ENCODE peak calls at places on chromosomes 11 and 22, in eight cellular contexts. R, U, C, Z, B, E, X and Y are unnamed samples.
A peak's percentile ranks its signal among the peaks of the same experiment; 100 is the strongest.

GRCh38 chr22:49365910-49366309 is 461.8 kb downstream of the BRD1 start:
- DNase-seq in R (no peak), U (no peak), C (no peak), Z (no peak), B (no peak), E (no peak), X (no peak), Y (no peak)

GRCh38 chr11:1131033-1131911 is 26.5 kb upstream of the MUC5AC start:
- DNase-seq in R (no peak), U (no peak), C (no peak), Z (no peak), B (no peak), E (no peak), X (no peak), Y (no peak)

GRCh38 chr11:63673579-63673978 is 2.4 kb upstream of the ATL3 start:
- DNase-seq in R (no peak), U (peak; percentile 47), C (no peak), Z (no peak), B (no peak), E (no peak), X (no peak), Y (no peak)

GRCh38 chr11:131579932-131580387 is 209.5 kb downstream of the NTM start:
- DNase-seq in R (no peak), U (peak; percentile 30), C (no peak), Z (no peak), B (no peak), E (peak; percentile 43), X (no peak), Y (no peak)

GRCh38 chr11:62611705-62612365 is 740 bp downstream of the EML3 start:
- DNase-seq in R (peak; percentile 35), U (peak; percentile 52), C (peak; percentile 59), Z (peak; percentile 55), B (no peak), E (peak; percentile 78), X (peak; percentile 40), Y (peak; percentile 56)

GRCh38 chr11:2693851-2694261 is 5.9 kb downstream of the KCNQ1OT1 start:
- DNase-seq in R (no peak), U (peak; percentile 10), C (no peak), Z (no peak), B (no peak), E (no peak), X (no peak), Y (no peak)

GRCh38 chr11:118186346-118187107 is 10.1 kb upstream of the SCN2B start:
- DNase-seq in R (no peak), U (no peak), C (no peak), Z (no peak), B (no peak), E (no peak), X (no peak), Y (no peak)

GRCh38 chr11:62223095-62223494 is 14.6 kb downstream of the SCGB2A1 start:
- DNase-seq in R (no peak), U (no peak), C (no peak), Z (no peak), B (no peak), E (no peak), X (no peak), Y (peak; percentile 27)

GRCh38 chr11:72061739-72062396 is 18.5 kb downstream of the NUMA1 start:
- DNase-seq in R (no peak), U (no peak), C (no peak), Z (no peak), B (no peak), E (no peak), X (no peak), Y (no peak)

DNA sequence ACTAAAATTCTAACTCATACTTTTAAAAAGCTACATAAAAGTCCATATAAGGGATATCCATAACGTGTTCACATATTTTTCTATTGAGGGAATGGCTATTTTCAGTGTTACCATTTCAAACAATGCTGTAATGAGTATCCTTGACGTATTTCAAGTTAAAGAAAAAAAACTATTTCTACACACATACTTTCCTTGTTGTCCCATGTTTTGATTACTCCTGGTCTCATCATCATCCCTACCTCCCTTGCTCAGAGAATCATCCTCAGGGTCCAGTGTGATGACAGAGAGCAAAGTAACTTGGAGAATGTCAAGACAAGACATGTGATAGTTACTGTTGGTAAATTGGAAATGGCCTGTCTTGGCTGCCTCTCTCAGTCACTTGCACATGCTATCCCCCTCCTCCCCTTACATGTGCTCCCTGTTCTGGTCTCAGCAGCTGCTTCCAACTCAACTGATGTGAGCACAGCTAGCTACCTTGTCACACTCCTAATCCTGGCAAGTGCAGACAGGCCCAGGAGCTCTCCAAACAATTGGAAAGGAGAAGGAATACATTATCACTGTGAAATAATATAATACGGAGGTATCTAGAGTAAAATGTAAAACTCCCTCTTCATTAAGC is 21.8 kb downstream of the NUMA1 start:
- DNase-seq in R (no peak), U (no peak), C (no peak), Z (peak; percentile 74), B (no peak), E (peak; percentile 47), X (no peak), Y (no peak)
- TF ChIP-seq CTCF in R (no peak), U (no peak), C (no peak), Z (no peak), B (no peak), E (no peak), X (no peak), Y (no peak)

GRCh38 chr11:125064070-125064469 is 965 bp downstream of the SLC37A2 start:
- DNase-seq in R (no peak), U (no peak), C (no peak), Z (no peak), B (no peak), E (no peak), X (no peak), Y (no peak)

GRCh38 chr11:125061237-125061636 is 1.9 kb upstream of the SLC37A2 start:
- DNase-seq in R (no peak), U (no peak), C (no peak), Z (no peak), B (no peak), E (no peak), X (no peak), Y (no peak)

GRCh38 chr11:125063429-125064043 is 431 bp downstream of the SLC37A2 start:
- DNase-seq in R (no peak), U (no peak), C (no peak), Z (no peak), B (no peak), E (no peak), X (no peak), Y (no peak)

GRCh38 chr11:125062196-125062930 is 742 bp upstream of the SLC37A2 start:
- DNase-seq in R (no peak), U (no peak), C (no peak), Z (no peak), B (no peak), E (no peak), X (no peak), Y (no peak)

GRCh38 chr11:125062931-125063428 is at the start of gene SLC37A2:
- DNase-seq in R (peak; percentile 68), U (peak; percentile 73), C (peak; percentile 58), Z (peak; percentile 68), B (no peak), E (peak; percentile 49), X (peak; percentile 28), Y (peak; percentile 62)
- TF ChIP-seq CTCF in R (no peak), U (peak; percentile 33), C (peak; percentile 46), Z (no peak), B (no peak), E (no peak), X (no peak), Y (peak; percentile 15)

GRCh38 chr11:116826751-116827431 is 2.8 kb upstream of the APOC3 start:
- DNase-seq in R (no peak), U (no peak), C (no peak), Z (no peak), B (no peak), E (no peak), X (no peak), Y (no peak)

GRCh38 chr11:116830184-116830912 is 641 bp downstream of the APOC3 start:
- DNase-seq in R (no peak), U (no peak), C (no peak), Z (no peak), B (no peak), E (no peak), X (no peak), Y (no peak)

GRCh38 chr11:116829525-116830183 is at the start of gene APOC3:
- DNase-seq in R (no peak), U (no peak), C (no peak), Z (peak; percentile 20), B (no peak), E (peak; percentile 26), X (no peak), Y (peak; percentile 17)

GRCh38 chr11:116827461-116827860 is 2.2 kb upstream of the APOC3 start:
- DNase-seq in R (no peak), U (no peak), C (no peak), Z (no peak), B (no peak), E (no peak), X (no peak), Y (no peak)

DNA sequence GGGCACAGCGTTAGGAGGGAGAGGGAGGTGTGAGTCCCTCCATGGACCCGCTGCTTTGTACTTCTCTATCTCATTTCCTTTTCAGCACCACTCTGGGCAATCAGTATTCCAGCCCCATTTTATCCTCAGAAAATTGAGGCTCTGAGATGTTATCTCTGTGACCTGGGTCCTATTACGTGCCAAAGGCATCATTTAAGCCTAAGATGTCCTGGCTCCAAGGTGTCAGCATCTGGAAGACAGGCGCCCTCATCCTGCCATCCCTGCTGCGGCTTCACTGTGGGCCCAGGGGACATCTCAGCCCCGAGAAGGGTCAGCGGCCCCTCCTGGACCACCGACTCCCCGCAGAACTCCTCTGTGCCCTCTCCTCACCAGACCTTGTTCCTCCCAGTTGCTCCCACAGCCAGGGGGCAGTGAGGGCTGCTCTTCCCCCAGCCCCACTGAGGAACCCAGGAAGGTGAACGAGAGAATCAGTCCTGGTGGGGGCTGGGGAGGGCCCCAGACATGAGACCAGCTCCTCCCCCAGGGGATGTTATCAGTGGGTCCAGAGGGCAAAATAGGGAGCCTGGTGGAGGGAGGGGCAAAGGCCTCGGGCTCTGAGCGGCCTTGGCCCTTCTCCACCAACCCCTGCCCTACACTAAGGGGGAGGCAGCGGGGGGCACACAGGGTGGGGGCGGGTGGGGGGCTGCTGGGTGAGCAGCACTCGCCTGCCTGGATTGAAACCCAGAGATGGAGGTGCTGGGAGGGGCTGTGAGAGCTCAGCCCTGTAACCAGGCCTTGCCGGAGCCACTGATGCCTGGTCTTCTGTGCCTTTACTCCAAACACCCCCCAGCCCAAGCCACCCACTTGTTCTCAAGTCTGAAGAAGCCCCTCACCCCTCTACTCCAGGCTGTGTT is 829 bp upstream of the APOC3 start:
- DNase-seq in R (no peak), U (no peak), C (no peak), Z (no peak), B (no peak), E (no peak), X (no peak), Y (no peak)
- TF ChIP-seq CTCF in R (no peak), U (no peak), C (no peak), Z (no peak), B (no peak), E (no peak), X (no peak), Y (no peak)

GRCh38 chr11:100830978-100831732 is 144.1 kb downstream of the ARHGAP42 start:
- DNase-seq in R (no peak), U (peak; percentile 80), C (peak; percentile 42), Z (peak; percentile 86), B (peak; percentile 69), E (peak; percentile 82), X (no peak), Y (peak; percentile 52)

GRCh38 chr11:100825610-100826009 is 138.5 kb downstream of the ARHGAP42 start:
- DNase-seq in R (no peak), U (no peak), C (no peak), Z (peak; percentile 27), B (no peak), E (peak; percentile 48), X (no peak), Y (no peak)

GRCh38 chr11:100831929-100832480 is 144.9 kb downstream of the ARHGAP42 start:
- DNase-seq in R (no peak), U (no peak), C (no peak), Z (peak; percentile 60), B (no peak), E (peak; percentile 30), X (no peak), Y (peak; percentile 31)

GRCh38 chr11:100830295-100830694 is 143.2 kb downstream of the ARHGAP42 start:
- DNase-seq in R (no peak), U (no peak), C (no peak), Z (peak; percentile 34), B (peak; percentile 95), E (no peak), X (no peak), Y (no peak)

DNA sequence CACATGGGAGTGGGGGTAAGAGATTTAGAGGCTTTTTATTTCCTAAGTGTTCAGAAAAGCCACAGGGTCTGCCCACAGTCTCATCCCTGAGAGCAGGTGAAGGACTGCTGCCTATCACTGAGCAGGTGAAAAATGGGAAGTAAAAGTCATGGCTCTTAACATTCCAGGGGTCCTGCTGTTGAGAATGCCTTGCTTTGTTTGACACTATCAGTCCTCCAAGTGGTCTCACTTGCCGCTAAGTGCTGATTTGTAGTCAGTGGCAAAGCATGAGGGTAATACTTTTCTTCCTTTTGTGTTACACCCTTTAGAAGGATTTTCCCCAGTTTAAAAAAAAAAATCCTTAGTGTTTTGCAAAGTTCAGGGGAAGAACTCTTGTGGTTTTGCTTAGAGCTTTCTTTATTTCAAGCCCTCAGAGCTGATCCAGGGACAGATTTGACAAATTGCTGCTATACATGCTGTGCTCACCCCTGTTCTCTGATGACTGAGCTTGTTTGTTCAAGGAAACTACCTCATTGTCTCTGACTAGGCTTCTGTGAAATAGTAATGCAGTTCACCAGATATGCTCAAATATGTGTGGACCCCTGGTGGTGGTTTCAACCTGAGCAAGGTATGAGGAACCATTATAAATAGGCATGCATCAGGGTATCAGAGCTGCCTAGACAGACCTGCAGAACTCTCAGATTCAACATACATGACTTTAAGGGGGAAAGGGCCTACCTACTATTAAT is 141.0 kb downstream of the ARHGAP42 start:
- DNase-seq in R (peak; percentile 68), U (peak; percentile 97), C (no peak), Z (peak; percentile 20), B (peak; percentile 86), E (peak; percentile 55), X (no peak), Y (peak; percentile 34)
- TF ChIP-seq CTCF in R (no peak), U (peak; percentile 85), C (peak; percentile 14), Z (no peak), B (peak; percentile 62), E (peak; percentile 28), X (no peak), Y (no peak)